ENCODE peak calls at places on chromosomes 11 and 22, in ten cellular contexts. T, J, U, Q, O, Y, R, V, L and F are unnamed samples.

GRCh38 chr11:12534549-12534948 is 139.7 kb upstream of the TEAD1 start:
- DNase-seq in L (no peak), R (no peak), O (no peak), J (no peak), Q (no peak), V (no peak), Y (no peak), U (no peak), T (no peak), F (no peak)

GRCh38 chr22:29205598-29206371 is at the start of gene EMID1:
- DNase-seq in J (peak), T (no peak), O (no peak), L (peak), V (peak), Y (peak), R (no peak), Q (no peak), U (peak), F (no peak)

GRCh38 chr22:49564666-49565515 is 262.8 kb downstream of the BRD1 start:
- DNase-seq in U (no peak), V (no peak), Q (no peak), Y (no peak), L (no peak), O (no peak), R (no peak), T (no peak), J (no peak), F (no peak)

GRCh38 chr11:73396251-73396930 is 20.2 kb downstream of the RELT start:
- DNase-seq in T (no peak), O (no peak), J (no peak), V (peak), Y (no peak), L (no peak), Q (no peak), R (no peak), U (no peak), F (no peak)

GRCh38 chr11:128686745-128687177 is 7.1 kb upstream of the FLI1 start:
- DNase-seq in R (no peak), T (peak), Q (peak), L (no peak), O (peak), Y (no peak), J (peak), V (peak), U (no peak), F (no peak)

GRCh38 chr22:49975543-49976389 is 15.2 kb downstream of the PIM3 start:
- DNase-seq in L (no peak), U (no peak), R (no peak), Y (peak), O (no peak), V (peak), Q (no peak), J (peak), T (peak), F (no peak)

GRCh38 chr22:25554321-25555088 is 10.0 kb upstream of the GRK3 start:
- DNase-seq in U (no peak), O (no peak), V (no peak), Q (no peak), R (no peak), Y (no peak), J (no peak), L (no peak), T (no peak), F (no peak)

GRCh38 chr11:15875934-15876333 is 480.4 kb downstream of the SOX6 start:
- DNase-seq in J (no peak), Q (no peak), T (no peak), Y (no peak), V (no peak), O (no peak), R (no peak), L (no peak), U (no peak), F (no peak)

GRCh38 chr11:101444164-101444563 is 139.6 kb downstream of the TRPC6 start:
- DNase-seq in O (no peak), T (no peak), U (no peak), R (no peak), Q (no peak), Y (peak), V (no peak), J (no peak), L (peak), F (no peak)

GRCh38 chr11:12441081-12441801 is 63.9 kb downstream of the PARVA start:
- DNase-seq in U (no peak), O (no peak), V (no peak), J (no peak), L (no peak), Y (no peak), R (peak), T (no peak), Q (no peak), F (no peak)

GRCh38 chr11:20109731-20110445 is 50.4 kb downstream of the DBX1 start:
- DNase-seq in V (no peak), U (no peak), T (no peak), Q (no peak), J (no peak), L (no peak), Y (no peak), R (no peak), O (no peak), F (no peak)

GRCh38 chr11:128048121-128048520 is 539.2 kb downstream of the ETS1 start:
- DNase-seq in U (no peak), V (no peak), T (no peak), R (no peak), L (peak), Q (no peak), Y (no peak), J (no peak), O (no peak), F (no peak)